ENCODE peak calls at places on chromosomes 1 and 21, in four cellular contexts. One of them, this sample, is unnamed.

GRCh38 chr1:190320952-190321351 is 156.7 kb downstream of the BRINP3 start:
- DNase-seq in SK-N-SH: peak
- DNase-seq in K562: no peak
- DNase-seq in GM12878: no peak
- DNase-seq in this sample: no peak

GRCh38 chr1:174534789-174535188 is 87.0 kb downstream of the GPR52 start:
- DNase-seq in SK-N-SH: no peak
- DNase-seq in GM12878: no peak
- DNase-seq in K562: no peak
- DNase-seq in this sample: no peak

GRCh38 chr1:17887646-17888395 is 132.7 kb downstream of the ACTL8 start:
- DNase-seq in SK-N-SH: no peak
- DNase-seq in GM12878: no peak
- DNase-seq in K562: no peak
- DNase-seq in this sample: no peak

GRCh38 chr1:54627181-54627580 is 3.9 kb upstream of the FAM151A start:
- DNase-seq in SK-N-SH: no peak
- DNase-seq in GM12878: no peak
- DNase-seq in K562: no peak
- DNase-seq in this sample: no peak

GRCh38 chr21:42426424-42426823 is 22.7 kb downstream of the UBASH3A start:
- DNase-seq in GM12878: no peak
- DNase-seq in K562: no peak
- DNase-seq in SK-N-SH: no peak
- DNase-seq in this sample: no peak

GRCh38 chr1:107273515-107273914 is 132.7 kb downstream of the NTNG1 start:
- DNase-seq in K562: no peak
- DNase-seq in SK-N-SH: no peak
- DNase-seq in GM12878: no peak
- DNase-seq in this sample: no peak

GRCh38 chr1:241276391-241276790 is 80.6 kb downstream of the RGS7 start:
- DNase-seq in K562: no peak
- DNase-seq in GM12878: no peak
- DNase-seq in SK-N-SH: no peak
- DNase-seq in this sample: no peak

GRCh38 chr1:18475234-18475633 is 5.5 kb upstream of the KLHDC7A start:
- DNase-seq in SK-N-SH: no peak
- DNase-seq in GM12878: no peak
- DNase-seq in K562: no peak
- DNase-seq in this sample: no peak

GRCh38 chr1:94831636-94832035 is 11.5 kb downstream of the SLC44A3 start:
- DNase-seq in K562: no peak
- DNase-seq in SK-N-SH: no peak
- DNase-seq in GM12878: no peak
- DNase-seq in this sample: no peak

GRCh38 chr1:91165033-91165654 is 143.3 kb upstream of the ZNF644 start:
- DNase-seq in GM12878: peak
- DNase-seq in K562: peak
- DNase-seq in SK-N-SH: peak
- DNase-seq in this sample: peak

GRCh38 chr1:221274373-221274772 is 395.1 kb downstream of the HLX start:
- DNase-seq in K562: no peak
- DNase-seq in SK-N-SH: no peak
- DNase-seq in GM12878: no peak
- DNase-seq in this sample: no peak

GRCh38 chr1:96472471-96472870 is 249.1 kb upstream of the PTBP2 start:
- DNase-seq in SK-N-SH: no peak
- DNase-seq in K562: no peak
- DNase-seq in GM12878: no peak
- DNase-seq in this sample: no peak

GRCh38 chr1:208232639-208233038 is 11.5 kb downstream of the PLXNA2 start:
- DNase-seq in SK-N-SH: no peak
- DNase-seq in GM12878: no peak
- DNase-seq in K562: no peak
- DNase-seq in this sample: no peak

GRCh38 chr1:224205438-224205840 is 22.4 kb downstream of the DEGS1 start:
- DNase-seq in SK-N-SH: peak
- DNase-seq in K562: peak
- DNase-seq in GM12878: peak
- DNase-seq in this sample: no peak

GRCh38 chr1:203055166-203055799 is 29.0 kb downstream of the PPFIA4 start:
- DNase-seq in K562: peak
- DNase-seq in SK-N-SH: no peak
- DNase-seq in GM12878: no peak
- DNase-seq in this sample: peak

GRCh38 chr21:41167348-41168342 is at the start of gene BACE2:
- DNase-seq in SK-N-SH: peak
- DNase-seq in K562: peak
- DNase-seq in GM12878: no peak
- DNase-seq in this sample: peak

GRCh38 chr21:42687796-42688195 is 34.4 kb downstream of the PDE9A start:
- DNase-seq in SK-N-SH: no peak
- DNase-seq in K562: no peak
- DNase-seq in GM12878: no peak
- DNase-seq in this sample: no peak

GRCh38 chr21:42221581-42222345 is 2.8 kb downstream of the ABCG1 start:
- DNase-seq in GM12878: no peak
- DNase-seq in SK-N-SH: no peak
- DNase-seq in K562: no peak
- DNase-seq in this sample: no peak

GRCh38 chr1:910881-911721 is 12.6 kb upstream of the SAMD11 start:
- DNase-seq in SK-N-SH: peak
- DNase-seq in GM12878: no peak
- DNase-seq in K562: peak
- DNase-seq in this sample: peak

GRCh38 chr21:17451364-17451869 is 61.4 kb upstream of the CXADR start:
- DNase-seq in GM12878: no peak
- DNase-seq in SK-N-SH: no peak
- DNase-seq in K562: no peak
- DNase-seq in this sample: no peak

GRCh38 chr1:24929876-24930702 is at the start of gene RUNX3:
- DNase-seq in GM12878: peak
- DNase-seq in K562: peak
- DNase-seq in SK-N-SH: peak
- DNase-seq in this sample: peak

GRCh38 chr1:40182956-40183710 is 21.9 kb downstream of the RLF start:
- DNase-seq in GM12878: no peak
- DNase-seq in SK-N-SH: no peak
- DNase-seq in K562: peak
- DNase-seq in this sample: no peak

GRCh38 chr1:19759740-19760089 is 40.0 kb downstream of the TMCO4 start:
- DNase-seq in K562: no peak
- DNase-seq in GM12878: no peak
- DNase-seq in SK-N-SH: no peak
- DNase-seq in this sample: no peak

GRCh38 chr21:38765056-38765455 is 40.7 kb upstream of the ETS2 start:
- DNase-seq in SK-N-SH: no peak
- DNase-seq in K562: no peak
- DNase-seq in GM12878: no peak
- DNase-seq in this sample: no peak

GRCh38 chr1:201949491-201949890 is 3.1 kb upstream of the LMOD1 start:
- DNase-seq in SK-N-SH: no peak
- DNase-seq in GM12878: no peak
- DNase-seq in K562: no peak
- DNase-seq in this sample: no peak

GRCh38 chr1:201945157-201945556 is 1.2 kb downstream of the LMOD1 start:
- DNase-seq in K562: peak
- DNase-seq in SK-N-SH: no peak
- DNase-seq in GM12878: no peak
- DNase-seq in this sample: peak

GRCh38 chr1:201945863-201946223 is 505 bp downstream of the LMOD1 start:
- DNase-seq in SK-N-SH: no peak
- DNase-seq in K562: no peak
- DNase-seq in GM12878: no peak
- DNase-seq in this sample: no peak

GRCh38 chr1:201946224-201946908 is at the start of gene LMOD1:
- DNase-seq in SK-N-SH: peak
- DNase-seq in K562: peak
- DNase-seq in GM12878: no peak
- DNase-seq in this sample: peak

DNA sequence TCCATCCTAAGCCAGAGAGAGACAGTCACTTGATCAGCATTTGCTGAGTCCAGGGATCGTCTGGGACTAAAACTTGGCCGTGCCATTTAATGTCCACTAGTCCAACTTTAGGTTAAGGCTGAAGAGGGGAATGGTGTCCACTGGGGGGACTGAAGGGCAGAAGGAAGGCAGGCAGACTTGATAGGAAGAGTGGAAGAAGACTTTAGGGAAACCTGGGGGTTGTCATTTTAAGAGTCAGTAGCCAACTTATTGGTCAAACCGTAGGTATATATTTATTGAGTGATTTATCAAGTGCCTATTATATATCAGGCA is 1.3 kb upstream of the LMOD1 start:
- DNase-seq in K562: peak
- DNase-seq in SK-N-SH: no peak
- DNase-seq in GM12878: no peak
- DNase-seq in this sample: no peak
- TF ChIP-seq CTCF in K562: peak
- TF ChIP-seq CTCF in SK-N-SH: peak
- TF ChIP-seq CTCF in GM12878: no peak
- TF ChIP-seq CTCF in this sample: no peak

GRCh38 chr1:204295666-204296065 is 64.1 kb downstream of the PLEKHA6 start:
- DNase-seq in SK-N-SH: no peak
- DNase-seq in K562: no peak
- DNase-seq in GM12878: no peak
- DNase-seq in this sample: no peak
- TF ChIP-seq USF2 in SK-N-SH: no peak
- TF ChIP-seq USF2 in K562: no peak
- TF ChIP-seq USF2 in GM12878: no peak
- TF ChIP-seq USF2 in this sample: no peak

GRCh38 chr1:228853637-228854036 is 118.4 kb downstream of the RHOU start:
- DNase-seq in SK-N-SH: no peak
- DNase-seq in GM12878: no peak
- DNase-seq in K562: no peak
- DNase-seq in this sample: no peak
- TF ChIP-seq USF1 in SK-N-SH: no peak
- TF ChIP-seq USF1 in GM12878: no peak
- TF ChIP-seq USF1 in K562: no peak
- TF ChIP-seq USF1 in this sample: no peak

DNA sequence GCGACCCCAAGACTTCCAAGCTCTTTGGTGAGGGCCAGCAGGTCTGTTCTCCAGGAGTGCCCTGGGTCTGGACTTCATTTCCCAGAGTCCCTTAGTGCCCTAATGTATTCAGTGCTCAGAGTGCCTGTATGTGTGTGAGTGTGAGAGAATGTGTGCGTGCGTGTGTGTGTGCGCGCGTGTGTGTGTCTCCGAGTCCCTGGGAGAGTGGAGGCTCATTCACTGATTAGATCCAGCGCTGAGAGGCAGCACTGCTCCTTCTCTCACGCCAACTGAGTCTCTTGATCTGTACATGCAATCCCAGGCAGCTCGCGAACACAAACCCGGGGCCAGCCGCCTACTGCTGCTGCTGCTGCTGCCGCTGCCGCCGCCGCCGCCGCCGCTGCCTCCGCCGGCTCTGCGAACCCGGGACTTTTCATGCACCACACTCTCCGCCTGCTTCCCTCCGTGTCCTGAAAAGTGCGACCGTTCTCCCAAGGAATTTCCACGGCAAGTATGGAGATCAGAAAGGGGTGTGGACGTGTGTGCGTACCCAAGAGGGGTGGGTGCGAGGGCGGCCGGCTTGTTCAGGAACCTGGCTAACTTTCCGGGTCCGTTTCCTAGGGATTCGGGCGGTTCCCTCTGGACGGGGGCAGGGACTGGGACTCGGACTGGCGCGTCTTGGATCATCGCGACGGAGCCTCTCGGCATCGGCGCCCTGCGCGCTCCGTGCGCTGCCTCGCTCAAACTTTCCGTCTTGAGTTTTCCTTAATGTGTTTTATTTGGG is at the start of gene RNF220:
- DNase-seq in SK-N-SH: peak
- DNase-seq in K562: no peak
- DNase-seq in GM12878: no peak
- DNase-seq in this sample: peak
- TF ChIP-seq CTCF in SK-N-SH: no peak
- TF ChIP-seq CTCF in K562: no peak
- TF ChIP-seq CTCF in GM12878: no peak
- TF ChIP-seq CTCF in this sample: no peak